ENCODE peak calls at places on chromosomes 6 and 20, in five cellular contexts. One of them, this sample, is unnamed.

GRCh38 chr6:159170999-159171712 is 2.0 kb downstream of the FNDC1 start:
- DNase-seq in H54: peak; percentile 65
- DNase-seq in GM23338: no peak
- DNase-seq in fibroblast of lung: peak; percentile 91
- DNase-seq in H9: no peak
- DNase-seq in this sample: peak; percentile 76

GRCh38 chr6:132604635-132605150 is 15.2 kb upstream of the TAAR5 start:
- DNase-seq in fibroblast of lung: no peak
- DNase-seq in H54: no peak
- DNase-seq in GM23338: no peak
- DNase-seq in H9: no peak
- DNase-seq in this sample: no peak

GRCh38 chr6:135451617-135452190 is 45.8 kb downstream of the AHI1 start:
- DNase-seq in H54: no peak
- DNase-seq in GM23338: peak; percentile 71
- DNase-seq in H9: no peak
- DNase-seq in fibroblast of lung: peak; percentile 18
- DNase-seq in this sample: peak; percentile 64

GRCh38 chr20:40687384-40688128 is 1.5 kb downstream of the MAFB start:
- DNase-seq in H54: no peak
- DNase-seq in H9: peak; percentile 58
- DNase-seq in fibroblast of lung: peak; percentile 35
- DNase-seq in GM23338: peak; percentile 73
- DNase-seq in this sample: peak; percentile 18

GRCh38 chr6:118128755-118129154 is 221.7 kb downstream of the SLC35F1 start:
- DNase-seq in H9: no peak
- DNase-seq in fibroblast of lung: no peak
- DNase-seq in H54: no peak
- DNase-seq in GM23338: no peak
- DNase-seq in this sample: no peak

GRCh38 chr20:24936526-24937407 is 12.3 kb upstream of the CST7 start:
- DNase-seq in GM23338: no peak
- DNase-seq in H54: no peak
- DNase-seq in H9: no peak
- DNase-seq in fibroblast of lung: no peak
- DNase-seq in this sample: no peak

GRCh38 chr6:56652231-56652630 is 9.5 kb upstream of the DST start:
- DNase-seq in H54: no peak
- DNase-seq in H9: no peak
- DNase-seq in fibroblast of lung: peak; percentile 83
- DNase-seq in GM23338: no peak
- DNase-seq in this sample: peak; percentile 74

GRCh38 chr6:14734416-14735340 is 511.2 kb upstream of the JARID2 start:
- DNase-seq in fibroblast of lung: peak; percentile 97
- DNase-seq in H9: no peak
- DNase-seq in GM23338: no peak
- DNase-seq in H54: no peak
- DNase-seq in this sample: peak; percentile 82

GRCh38 chr20:14890713-14891112 is 553.3 kb upstream of the FLRT3 start:
- DNase-seq in H9: no peak
- DNase-seq in fibroblast of lung: no peak
- DNase-seq in H54: no peak
- DNase-seq in GM23338: no peak
- DNase-seq in this sample: no peak

GRCh38 chr20:31368301-31368700 is at the start of gene DEFB118:
- DNase-seq in H9: no peak
- DNase-seq in GM23338: no peak
- DNase-seq in H54: no peak
- DNase-seq in fibroblast of lung: no peak
- DNase-seq in this sample: no peak

GRCh38 chr20:15814903-15815302 is 758.3 kb downstream of the KIF16B start:
- DNase-seq in H9: no peak
- DNase-seq in fibroblast of lung: peak; percentile 25
- DNase-seq in H54: no peak
- DNase-seq in GM23338: no peak
- DNase-seq in this sample: no peak

GRCh38 chr20:32316667-32317066 is 39.2 kb downstream of the KIF3B start:
- DNase-seq in H9: no peak
- DNase-seq in fibroblast of lung: no peak
- DNase-seq in GM23338: no peak
- DNase-seq in H54: peak; percentile 12
- DNase-seq in this sample: no peak

GRCh38 chr6:25192562-25192961 is 86.6 kb upstream of the CARMIL1 start:
- DNase-seq in H54: no peak
- DNase-seq in fibroblast of lung: peak; percentile 58
- DNase-seq in GM23338: peak; percentile 22
- DNase-seq in H9: no peak
- DNase-seq in this sample: peak; percentile 67

GRCh38 chr6:167795874-167796667 is 30.6 kb upstream of the AFDN start:
- DNase-seq in GM23338: peak; percentile 52
- DNase-seq in H9: peak; percentile 70
- DNase-seq in H54: no peak
- DNase-seq in fibroblast of lung: no peak
- DNase-seq in this sample: no peak

GRCh38 chr6:27091661-27092315 is 155.7 kb upstream of the PRSS16 start:
- DNase-seq in H9: peak; percentile 57
- DNase-seq in GM23338: peak; percentile 54
- DNase-seq in fibroblast of lung: peak; percentile 96
- DNase-seq in H54: peak; percentile 44
- DNase-seq in this sample: peak; percentile 96

GRCh38 chr6:155213611-155214372 is 50.0 kb upstream of the CLDN20 start:
- DNase-seq in H9: no peak
- DNase-seq in H54: no peak
- DNase-seq in GM23338: no peak
- DNase-seq in fibroblast of lung: no peak
- DNase-seq in this sample: no peak

GRCh38 chr6:63802606-63803206 is 167.1 kb downstream of the PHF3 start:
- DNase-seq in H9: no peak
- DNase-seq in H54: no peak
- DNase-seq in GM23338: peak; percentile 16
- DNase-seq in fibroblast of lung: peak; percentile 17
- DNase-seq in this sample: peak; percentile 56

GRCh38 chr6:30766461-30767157 is 22.3 kb upstream of the IER3 start:
- DNase-seq in H54: no peak
- DNase-seq in GM23338: no peak
- DNase-seq in H9: no peak
- DNase-seq in fibroblast of lung: no peak
- DNase-seq in this sample: no peak

GRCh38 chr20:17295991-17296390 is 69.2 kb downstream of the PCSK2 start:
- DNase-seq in H9: no peak
- DNase-seq in H54: no peak
- DNase-seq in GM23338: no peak
- DNase-seq in fibroblast of lung: no peak
- DNase-seq in this sample: no peak

GRCh38 chr6:10542135-10542689 is 21.1 kb downstream of the GCNT2 start:
- DNase-seq in GM23338: no peak
- DNase-seq in H54: no peak
- DNase-seq in fibroblast of lung: no peak
- DNase-seq in H9: no peak
- DNase-seq in this sample: no peak

GRCh38 chr6:132063738-132064137 is 112.6 kb upstream of the CCN2 start:
- DNase-seq in fibroblast of lung: peak; percentile 95
- DNase-seq in H54: peak; percentile 21
- DNase-seq in H9: no peak
- DNase-seq in GM23338: no peak
- DNase-seq in this sample: peak; percentile 97

GRCh38 chr6:1278057-1278720 is 33.7 kb upstream of the FOXQ1 start:
- DNase-seq in H9: no peak
- DNase-seq in H54: no peak
- DNase-seq in fibroblast of lung: no peak
- DNase-seq in GM23338: no peak
- DNase-seq in this sample: no peak

GRCh38 chr20:62685781-62686555 is 22.7 kb upstream of the NTSR1 start:
- DNase-seq in H54: no peak
- DNase-seq in GM23338: no peak
- DNase-seq in fibroblast of lung: no peak
- DNase-seq in H9: no peak
- DNase-seq in this sample: no peak

GRCh38 chr20:6767536-6768227 is at the start of gene BMP2:
- DNase-seq in fibroblast of lung: peak; percentile 75
- DNase-seq in H54: no peak
- DNase-seq in GM23338: peak; percentile 61
- DNase-seq in H9: peak; percentile 44
- DNase-seq in this sample: peak; percentile 77

GRCh38 chr20:46963758-46964181 is 69.1 kb downstream of the EYA2 start:
- DNase-seq in H54: no peak
- DNase-seq in fibroblast of lung: no peak
- DNase-seq in GM23338: no peak
- DNase-seq in H9: no peak
- DNase-seq in this sample: no peak

This sample was measured in cardiac fibroblast.